ENCODE peak calls at places on chromosomes 11 and 22, in five cellular contexts. H, C, J, S and M are unnamed samples.

GRCh38 chr11:70761094-70761905 is 363.0 kb downstream of the CTTN start:
- DNase-seq in H (peak; percentile 41), S (no peak), J (no peak), C (no peak), M (peak; percentile 51)

GRCh38 chr22:21778705-21779363 is 43.2 kb upstream of the YPEL1 start:
- DNase-seq in H (no peak), J (no peak), C (no peak), S (no peak), M (no peak)

GRCh38 chr11:2488004-2488403 is 43.2 kb downstream of the KCNQ1 start:
- DNase-seq in C (no peak), J (no peak), H (no peak), S (no peak), M (no peak)

GRCh38 chr11:27184458-27185312 is 144.1 kb downstream of the BBOX1 start:
- DNase-seq in H (no peak), S (no peak), J (no peak), C (no peak), M (no peak)

GRCh38 chr11:2088746-2089535 is 50.2 kb downstream of the IGF2 start:
- DNase-seq in H (peak; percentile 43), C (no peak), J (no peak), S (no peak), M (no peak)

GRCh38 chr11:129457321-129457720 is 81.7 kb downstream of the BARX2 start:
- DNase-seq in S (no peak), H (no peak), C (peak; percentile 25), J (no peak), M (no peak)

GRCh38 chr11:62484352-62484751 is 62.3 kb downstream of the AHNAK start:
- DNase-seq in C (no peak), J (no peak), H (peak; percentile 50), S (no peak), M (no peak)

GRCh38 chr11:109062445-109062844 is 359.5 kb upstream of the C11orf87 start:
- DNase-seq in S (no peak), C (no peak), H (no peak), J (no peak), M (no peak)

GRCh38 chr11:101444164-101444563 is 139.6 kb downstream of the TRPC6 start:
- DNase-seq in S (no peak), H (no peak), C (peak; percentile 20), J (no peak), M (no peak)

GRCh38 chr11:63490551-63491239 is at the start of gene PLAAT5:
- DNase-seq in J (peak; percentile 50), C (peak; percentile 16), H (peak; percentile 81), S (no peak), M (peak; percentile 83)

GRCh38 chr11:2186669-2187266 is 15.2 kb upstream of the TH start:
- DNase-seq in S (peak; percentile 11), C (peak; percentile 31), H (peak; percentile 71), J (peak; percentile 80), M (no peak)

GRCh38 chr22:23063539-23064380 is 6.6 kb upstream of the GNAZ start:
- DNase-seq in H (no peak), J (peak; percentile 2), C (no peak), S (no peak), M (peak; percentile 64)

GRCh38 chr11:18310800-18311340 is 11.1 kb downstream of the HPS5 start:
- DNase-seq in C (no peak), J (no peak), H (no peak), S (no peak), M (no peak)

GRCh38 chr11:109819410-109819809 is 273.8 kb upstream of the ZC3H12C start:
- DNase-seq in C (no peak), J (no peak), S (no peak), H (no peak), M (no peak)

GRCh38 chr11:95465887-95466286 is 234.9 kb upstream of the SESN3 start:
- DNase-seq in J (no peak), S (no peak), H (no peak), C (no peak), M (no peak)

GRCh38 chr11:129779342-129779741 is 36.3 kb upstream of the TMEM45B start:
- DNase-seq in C (no peak), S (no peak), H (no peak), J (no peak), M (no peak)

GRCh38 chr11:97965849-97966646 is 1054.7 kb upstream of the CNTN5 start:
- DNase-seq in S (peak; percentile 72), J (no peak), C (no peak), H (no peak), M (no peak)

GRCh38 chr11:67304511-67305113 is 1.3 kb downstream of the SSH3 start:
- DNase-seq in C (peak; percentile 9), J (peak; percentile 21), S (no peak), H (no peak), M (peak; percentile 69)

GRCh38 chr11:30635401-30635989 is 49.3 kb upstream of the MPPED2 start:
- DNase-seq in S (peak; percentile 1), C (no peak), H (peak; percentile 78), J (peak; percentile 63), M (no peak)

GRCh38 chr11:119791701-119792151 is 62.7 kb upstream of the NECTIN1 start:
- DNase-seq in H (no peak), S (no peak), J (no peak), C (no peak), M (peak; percentile 27)

GRCh38 chr11:88683024-88683423 is 345.5 kb upstream of the CTSC start:
- DNase-seq in S (no peak), C (no peak), H (no peak), J (no peak), M (no peak)

GRCh38 chr22:43236401-43237166 is 49.6 kb upstream of the TTLL12 start:
- DNase-seq in H (no peak), C (no peak), S (no peak), J (no peak), M (peak; percentile 84)

GRCh38 chr22:24025475-24025874 is 14.4 kb downstream of the CABIN1 start:
- DNase-seq in H (no peak), J (no peak), S (no peak), C (no peak), M (no peak)

GRCh38 chr22:25161017-25161915 is 38.4 kb upstream of the CRYBB3 start:
- DNase-seq in J (no peak), C (no peak), H (no peak), S (no peak), M (no peak)

GRCh38 chr11:118768715-118769114 is 22.2 kb downstream of the DDX6 start:
- DNase-seq in J (no peak), H (no peak), S (no peak), C (no peak), M (no peak)

GRCh38 chr11:82791779-82792178 is 58.1 kb upstream of the FAM181B start:
- DNase-seq in J (peak; percentile 24), H (no peak), S (no peak), C (no peak), M (no peak)

GRCh38 chr22:27456696-27457503 is 344.7 kb downstream of the MN1 start:
- DNase-seq in S (peak; percentile 29), C (no peak), J (no peak), H (no peak), M (no peak)

GRCh38 chr22:25051983-25052710 is 99.6 kb downstream of the KIAA1671 start:
- DNase-seq in J (peak; percentile 76), H (no peak), C (peak; percentile 51), S (no peak), M (no peak)

GRCh38 chr11:118842369-118842768 is 41.3 kb upstream of the CXCR5 start:
- DNase-seq in S (no peak), H (no peak), J (no peak), C (no peak), M (no peak)

GRCh38 chr11:95074806-95075563 is 8.3 kb downstream of the SRSF8 start:
- DNase-seq in J (no peak), C (peak; percentile 82), S (peak; percentile 34), H (no peak), M (peak; percentile 81)

GRCh38 chr11:8223513-8223899 is 40.2 kb downstream of the LMO1 start:
- DNase-seq in S (no peak), H (no peak), J (no peak), C (no peak), M (peak; percentile 58)

GRCh38 chr11:76667856-76668255 is 2.7 kb downstream of the LRRC32 start:
- DNase-seq in H (no peak), C (peak; percentile 6), S (no peak), J (no peak), M (peak; percentile 60)
- H3K4me3 ChIP-seq in H (no peak overlapping the region), C (no peak overlapping the region), S (no peak overlapping the region), J (no peak overlapping the region), M (peak overlapping the region; percentile 76)

GRCh38 chr22:41021655-41022454 is 70.5 kb upstream of the EP300 start:
- DNase-seq in J (peak; percentile 68), C (peak; percentile 81), H (peak; percentile 77), S (peak; percentile 17), M (peak; percentile 93)
- TF ChIP-seq POLR2AphosphoS5 in J (no peak), C (peak; percentile 72), H (peak; percentile 65), S (peak; percentile 24), M (peak; percentile 72)

DNA sequence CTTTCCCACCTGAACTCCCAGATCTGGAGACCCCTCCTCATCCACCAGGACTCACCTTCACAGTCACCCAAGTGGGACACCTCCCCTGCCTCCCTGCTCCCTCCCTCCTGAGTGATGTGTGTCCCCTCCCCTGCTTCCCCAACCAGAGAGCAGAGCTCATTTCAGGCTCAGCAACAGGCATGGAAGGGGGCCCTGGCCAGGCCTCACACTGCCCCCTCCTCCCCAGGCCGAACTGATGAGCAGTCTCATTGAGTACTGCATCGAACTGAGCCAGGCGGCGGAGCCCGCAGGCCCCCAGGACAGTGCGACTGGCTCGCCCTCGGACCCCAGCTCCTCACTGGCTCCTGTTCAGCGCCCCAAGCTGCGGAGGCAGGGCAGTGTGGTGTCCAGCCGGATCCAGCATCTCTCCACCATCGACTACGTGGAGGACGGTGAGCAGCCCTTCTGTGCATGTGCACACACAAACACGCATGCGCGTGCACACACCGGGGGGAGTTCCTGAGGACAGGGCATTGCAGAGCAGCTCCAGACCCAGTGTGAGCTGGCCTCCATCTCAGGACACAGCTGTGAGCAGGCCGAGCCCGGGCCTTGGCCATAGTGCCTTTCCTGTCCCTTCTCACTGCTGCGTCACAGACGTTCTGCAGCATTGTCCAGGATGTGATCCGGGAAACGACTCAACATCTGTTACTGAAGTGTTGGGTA is 17.8 kb upstream of the NEAT1 start:
- DNase-seq in H (no peak), C (no peak), S (no peak), J (no peak), M (peak; percentile 91)
- H3K4me3 ChIP-seq in H (no peak overlapping the region), C (no peak overlapping the region), S (no peak overlapping the region), J (no peak overlapping the region), M (no peak overlapping the region)

DNA sequence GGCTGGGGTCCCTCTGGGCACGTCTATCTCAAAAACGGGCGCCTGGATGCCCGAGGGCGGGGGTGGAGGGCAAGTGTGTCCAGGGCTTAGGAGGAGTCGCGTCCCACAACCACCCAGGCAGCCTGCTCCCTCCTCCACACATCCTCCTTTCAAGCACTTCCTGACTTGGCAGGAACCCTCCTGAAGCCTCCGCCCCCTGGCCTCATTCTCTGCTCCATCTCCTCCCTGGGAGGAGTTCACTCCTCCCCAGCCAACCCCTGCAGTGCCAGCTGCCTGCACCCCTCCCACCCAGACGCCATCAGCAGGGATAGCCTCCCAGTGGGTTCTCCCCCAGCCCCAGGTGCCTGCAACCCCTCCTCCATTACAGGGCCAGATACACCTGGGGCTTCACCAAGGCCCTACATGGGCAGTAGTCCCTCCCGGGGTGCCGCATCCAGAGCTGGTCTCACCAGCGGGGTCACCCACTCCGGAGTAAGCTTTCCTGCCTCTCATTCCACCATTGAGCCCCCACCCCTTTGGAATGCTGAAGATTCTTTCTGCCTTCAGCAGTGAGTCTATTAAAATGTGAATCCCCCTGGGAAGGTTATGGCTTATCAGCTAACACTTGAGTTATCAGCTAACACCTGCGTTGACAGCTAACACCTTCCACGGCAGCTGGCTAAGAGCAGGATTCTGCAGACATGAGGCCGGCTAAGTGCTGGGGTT is 24.4 kb downstream of the RTN4R start:
- DNase-seq in S (peak; percentile 59), C (peak; percentile 49), J (peak; percentile 69), H (peak; percentile 47), M (peak; percentile 88)
- TF ChIP-seq POLR2AphosphoS5 in S (no peak), C (no peak), J (no peak), H (no peak), M (peak; percentile 61)

GRCh38 chr22:17772249-17772962 is 1.9 kb downstream of the BID start:
- DNase-seq in C (no peak), H (no peak), S (no peak), J (peak; percentile 87), M (peak; percentile 83)
- H3K4me3 ChIP-seq in C (no peak overlapping the region), H (peak overlapping the region; percentile 65), S (no peak overlapping the region), J (peak overlapping the region; percentile 73), M (peak overlapping the region; percentile 95)